ENCODE peak calls at places on chromosomes 7 and 10, in five cellular contexts. J, V, G, X and Z are unnamed samples.

GRCh38 chr10:62354941-62355340 is 19.2 kb upstream of the ZNF365 start:
- DNase-seq in J (peak), V (no peak), G (no peak), X (no peak), Z (no peak)

GRCh38 chr10:114925675-114926204 is 12.3 kb upstream of the TRUB1 start:
- DNase-seq in J (no peak), V (peak), G (no peak), X (no peak), Z (no peak)

GRCh38 chr7:128833148-128833938 is 3.1 kb downstream of the FLNC start:
- DNase-seq in J (no peak), V (no peak), G (no peak), X (peak), Z (no peak)

GRCh38 chr7:50404392-50404791 is 45.8 kb downstream of the FIGNL1 start:
- DNase-seq in J (no peak), V (no peak), G (no peak), X (no peak), Z (no peak)

GRCh38 chr10:13831711-13832110 is 244.9 kb downstream of the PRPF18 start:
- DNase-seq in J (no peak), V (no peak), G (no peak), X (no peak), Z (no peak)

GRCh38 chr7:28685660-28686417 is 272.3 kb downstream of the TRIL start:
- DNase-seq in J (peak), V (peak), G (peak), X (peak), Z (peak)

GRCh38 chr10:58651040-58651439 is 138.4 kb downstream of the BICC1 start:
- DNase-seq in J (no peak), V (no peak), G (no peak), X (no peak), Z (no peak)

GRCh38 chr7:45384499-45384898 is 189.7 kb upstream of the ADCY1 start:
- DNase-seq in J (no peak), V (no peak), G (no peak), X (no peak), Z (peak)

GRCh38 chr10:12350167-12350872 is 973 bp downstream of the CAMK1D start:
- DNase-seq in J (no peak), V (no peak), G (no peak), X (peak), Z (no peak)

GRCh38 chr7:139360948-139361307 is 1.2 kb downstream of the LUC7L2 start:
- DNase-seq in J (no peak), V (no peak), G (no peak), X (no peak), Z (no peak)

GRCh38 chr7:139360210-139360947 is 685 bp downstream of the LUC7L2 start:
- DNase-seq in J (peak), V (peak), G (peak), X (peak), Z (peak)

GRCh38 chr7:139362981-139363380 is 3.3 kb downstream of the LUC7L2 start:
- DNase-seq in J (no peak), V (no peak), G (no peak), X (no peak), Z (no peak)

GRCh38 chr7:139361523-139361922 is 1.8 kb downstream of the LUC7L2 start:
- DNase-seq in J (no peak), V (no peak), G (no peak), X (no peak), Z (no peak)

GRCh38 chr7:139362302-139362701 is 2.6 kb downstream of the LUC7L2 start:
- DNase-seq in J (no peak), V (no peak), G (no peak), X (no peak), Z (no peak)
- H3K4me3 ChIP-seq in J (no peak), V (no peak), G (peak), X (peak), Z (no peak)

GRCh38 chr7:88357794-88358533 is 51.3 kb upstream of the STEAP4 start:
- DNase-seq in J (no peak), V (no peak), G (no peak), X (no peak), Z (no peak)
- TF ChIP-seq CTCF in J (no peak), V (peak), G (no peak), X (peak), Z (peak)

GRCh38 chr10:99534456-99534938 is 1.8 kb downstream of the NKX2-3 start:
- DNase-seq in J (no peak), V (no peak), G (no peak), X (no peak), Z (no peak)
- H3K4me3 ChIP-seq in J (no peak), V (no peak), G (no peak), X (peak), Z (no peak)

GRCh38 chr10:1070939-1071338 is 14.8 kb downstream of the WDR37 start:
- DNase-seq in J (no peak), V (no peak), G (no peak), X (no peak), Z (no peak)

GRCh38 chr10:1074748-1075358 is 18.7 kb downstream of the WDR37 start:
- DNase-seq in J (no peak), V (no peak), G (no peak), X (no peak), Z (no peak)

GRCh38 chr10:1069680-1070079 is 13.5 kb downstream of the WDR37 start:
- DNase-seq in J (no peak), V (no peak), G (no peak), X (no peak), Z (no peak)

GRCh38 chr10:1078668-1079067 is 22.5 kb downstream of the WDR37 start:
- DNase-seq in J (no peak), V (no peak), G (no peak), X (no peak), Z (no peak)

DNA sequence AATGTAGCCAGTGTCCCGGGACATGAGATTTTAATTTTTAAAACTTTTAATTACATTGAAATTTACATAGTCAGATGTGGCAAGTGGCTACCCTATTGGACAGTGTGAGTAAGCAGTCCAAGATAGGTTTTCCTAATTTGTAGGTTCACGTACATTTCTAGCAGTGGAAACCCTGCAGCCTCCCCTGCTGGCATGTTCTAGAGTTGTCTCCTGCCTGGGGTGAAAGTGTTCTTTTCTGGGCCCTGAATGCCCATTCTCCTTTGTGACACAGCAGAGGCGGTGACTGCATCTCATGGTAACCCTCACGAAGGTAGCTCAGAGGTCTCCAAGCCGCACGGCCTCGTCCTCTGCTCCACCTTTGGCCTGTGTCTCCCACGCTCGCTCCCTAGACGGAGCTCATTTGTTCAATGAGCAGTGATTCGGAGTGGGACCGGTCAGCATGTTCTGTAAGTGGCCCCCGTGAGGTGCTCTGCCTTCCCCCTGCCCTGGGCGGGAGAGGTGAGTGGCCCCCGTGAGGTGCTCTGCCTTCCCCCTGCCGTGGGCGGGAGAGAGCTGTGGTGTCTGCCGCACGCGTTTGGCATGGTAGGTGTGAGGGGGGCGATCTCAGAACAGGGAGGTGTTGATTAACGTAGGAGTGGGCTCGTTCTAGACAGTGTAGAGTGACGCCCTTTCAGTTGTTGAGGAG is 18.0 kb downstream of the WDR37 start:
- DNase-seq in J (no peak), V (no peak), G (no peak), X (no peak), Z (no peak)
- TF ChIP-seq CTCF in J (no peak), V (no peak), G (no peak), X (no peak), Z (peak)

GRCh38 chr7:8165150-8165549 is 96.8 kb downstream of the ICA1 start:
- DNase-seq in J (no peak), V (no peak), G (no peak), X (no peak), Z (no peak)
- H3K4me3 ChIP-seq in J (no peak), V (no peak), G (no peak), X (no peak), Z (no peak)

GRCh38 chr10:86049442-86049841 is 317.2 kb downstream of the GRID1 start:
- DNase-seq in J (no peak), V (no peak), G (no peak), X (no peak), Z (no peak)
- TF ChIP-seq CTCF in J (no peak), V (no peak), G (no peak), X (no peak), Z (no peak)

GRCh38 chr10:72218756-72219155 is 2.7 kb upstream of the ASCC1 start:
- DNase-seq in J (no peak), V (no peak), G (no peak), X (no peak), Z (no peak)
- H3K4me3 ChIP-seq in J (no peak), V (no peak), G (no peak), X (peak), Z (no peak)

DNA sequence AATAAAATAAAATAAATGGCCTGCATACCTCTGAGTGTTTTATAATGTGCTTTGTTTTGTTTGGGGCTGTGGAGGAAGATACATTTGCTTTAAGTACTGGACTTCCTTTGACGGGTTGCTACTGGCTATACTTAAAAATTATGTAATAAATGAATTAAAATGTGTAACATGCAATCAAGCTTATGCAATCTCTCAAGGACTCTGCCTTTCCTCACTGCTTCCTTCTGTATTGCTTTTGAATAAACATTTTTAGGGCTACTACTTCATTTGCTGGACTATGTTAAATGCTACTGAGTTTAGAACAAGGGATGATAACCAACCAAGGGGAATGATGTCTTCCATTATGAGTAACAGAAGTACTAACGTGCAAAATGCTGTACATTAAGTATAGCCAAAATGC is 91.6 kb downstream of the ETV1 start:
- DNase-seq in J (no peak), V (no peak), G (no peak), X (no peak), Z (no peak)
- TF ChIP-seq CTCF in J (no peak), V (no peak), G (no peak), X (no peak), Z (no peak)

DNA sequence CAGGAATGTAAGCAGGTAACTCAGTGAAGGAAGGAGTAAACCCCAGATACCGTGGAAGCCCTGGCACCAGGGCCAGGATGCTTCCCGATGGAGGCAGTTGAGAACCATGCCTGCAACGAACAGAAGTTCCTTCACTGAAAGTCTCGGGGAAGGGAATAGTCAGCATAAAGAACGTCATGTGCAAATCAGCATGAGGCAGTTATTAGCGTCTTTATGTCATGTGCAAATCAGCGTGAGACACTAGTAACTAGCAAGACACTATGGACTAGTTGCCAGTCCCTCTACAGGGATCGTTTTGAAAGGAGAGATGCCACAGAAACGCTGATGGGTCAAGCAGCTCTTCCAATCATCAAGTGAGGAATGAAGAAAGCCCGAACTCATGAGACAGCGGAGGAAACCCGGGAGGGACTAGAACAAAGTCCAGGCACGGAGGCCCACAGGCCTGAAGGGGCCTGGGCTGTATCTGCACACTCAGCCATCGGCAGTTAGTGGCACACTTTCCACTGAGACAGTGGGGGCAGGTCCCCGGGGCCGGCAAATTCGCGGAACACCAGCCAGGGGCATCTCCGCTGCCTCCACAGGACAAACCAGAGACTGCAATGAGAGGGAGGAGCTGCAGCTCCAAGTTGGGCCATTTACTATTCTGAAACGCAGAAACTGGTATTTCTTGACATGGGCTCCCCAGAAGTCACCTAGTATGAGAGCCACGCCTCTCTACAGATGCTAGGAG is 109.6 kb downstream of the SFMBT2 start:
- DNase-seq in J (no peak), V (no peak), G (no peak), X (no peak), Z (no peak)
- H3K4me3 ChIP-seq in J (no peak), V (no peak), G (no peak), X (peak), Z (peak)